ENCODE peak calls at places on chromosomes 11 and 22, in nine cellular contexts. H, C, D, R, U, T, F, X and I are unnamed samples.

GRCh38 chr11:11624926-11625325 is 3.1 kb upstream of the GALNT18 start:
- DNase-seq in F (no peak), C (no peak), R (no peak), T (no peak), X (no peak), D (no peak), H (no peak), U (no peak), I (no peak)

GRCh38 chr11:25602149-25602548 is 729.8 kb upstream of the ANO3 start:
- DNase-seq in C (no peak), U (no peak), D (no peak), H (no peak), X (no peak), R (no peak), F (no peak), T (no peak), I (no peak)

GRCh38 chr22:41446057-41446501 is 522 bp downstream of the TOB2 start:
- DNase-seq in C (no peak), H (peak), R (no peak), T (no peak), U (peak), D (no peak), X (no peak), F (no peak), I (no peak)

GRCh38 chr11:72741849-72742521 is 10.2 kb downstream of the ARAP1 start:
- DNase-seq in H (no peak), C (no peak), D (no peak), T (no peak), R (no peak), F (no peak), U (no peak), X (no peak), I (no peak)

GRCh38 chr11:2529173-2529572 is 84.4 kb downstream of the KCNQ1 start:
- DNase-seq in R (no peak), X (no peak), H (no peak), C (no peak), F (peak), T (no peak), U (no peak), D (no peak), I (no peak)

GRCh38 chr22:24819941-24820461 is 14.0 kb downstream of the SGSM1 start:
- DNase-seq in T (no peak), F (no peak), R (no peak), U (peak), C (no peak), D (peak), X (no peak), H (peak), I (peak)

GRCh38 chr22:36733271-36733670 is 29.7 kb upstream of the CACNG2 start:
- DNase-seq in F (no peak), D (no peak), T (no peak), U (no peak), R (no peak), C (no peak), H (no peak), X (no peak), I (no peak)

GRCh38 chr11:64268028-64268686 is 16.3 kb downstream of the BAD start:
- DNase-seq in X (no peak), T (no peak), H (no peak), R (no peak), C (no peak), F (no peak), D (peak), U (no peak), I (no peak)